ENCODE peak calls at places on chromosome 1, in five cellular contexts. X is NCI-H526, J is GM18507, U is GM19239, M is Caco-2. Z is an unnamed sample.

GRCh38 chr1:29893036-29893723 is 656.9 kb downstream of the PTPRU start:
- DNase-seq in X (no peak), M (no peak), J (no peak), U (no peak), Z (no peak)

GRCh38 chr1:46549697-46550681 is 1.5 kb downstream of the KNCN start:
- DNase-seq in U (no peak), J (no peak), M (peak), X (peak), Z (no peak)

GRCh38 chr1:110798691-110799256 is 74.2 kb upstream of the CD53 start:
- DNase-seq in J (no peak), U (no peak), X (no peak), M (no peak), Z (no peak)

GRCh38 chr1:204578867-204579664 is 62.9 kb downstream of the MDM4 start:
- DNase-seq in M (no peak), U (peak), J (peak), X (peak), Z (peak)

GRCh38 chr1:211613108-211613947 is 34.4 kb upstream of the SLC30A1 start:
- DNase-seq in J (no peak), X (no peak), M (peak), U (no peak), Z (no peak)

GRCh38 chr1:154174654-154175053 is 17.2 kb downstream of the TPM3 start:
- DNase-seq in X (no peak), M (no peak), U (no peak), J (no peak), Z (no peak)

GRCh38 chr1:46456411-46456963 is 33.1 kb upstream of the DMBX1 start:
- DNase-seq in U (no peak), M (no peak), J (no peak), X (no peak), Z (no peak)

GRCh38 chr1:25117233-25117823 is 115.0 kb downstream of the SYF2 start:
- DNase-seq in J (no peak), U (no peak), X (peak), M (peak), Z (no peak)

GRCh38 chr1:27135920-27136551 is 18.9 kb downstream of the SLC9A1 start:
- DNase-seq in X (no peak), M (no peak), J (no peak), U (no peak), Z (peak)

GRCh38 chr1:11967028-11967547 is 13.2 kb upstream of the MFN2 start:
- DNase-seq in M (peak), U (peak), J (no peak), X (peak), Z (peak)

GRCh38 chr1:1137256-1138045 is 21.6 kb upstream of the C1orf159 start:
- DNase-seq in U (peak), J (peak), M (no peak), X (peak), Z (peak)

GRCh38 chr1:11051781-11052510 is 4.9 kb upstream of the MASP2 start:
- DNase-seq in M (no peak), X (peak), U (no peak), J (no peak), Z (no peak)

GRCh38 chr1:80272495-80272894 is 1266.0 kb upstream of the ADGRL4 start:
- DNase-seq in U (no peak), M (no peak), J (no peak), X (no peak), Z (no peak)

GRCh38 chr1:224922404-224923164 is 6.9 kb upstream of the DNAH14 start:
- DNase-seq in X (peak), J (peak), U (peak), M (peak), Z (peak)

GRCh38 chr1:25700124-25700523 is 83.5 kb downstream of the MAN1C1 start:
- DNase-seq in X (no peak), U (no peak), M (no peak), J (no peak), Z (no peak)

GRCh38 chr1:173413271-173413707 is 63.8 kb upstream of the PRDX6 start:
- DNase-seq in M (no peak), U (no peak), J (no peak), X (no peak), Z (no peak)

GRCh38 chr1:160291248-160292220 is 6.6 kb upstream of the PEX19 start:
- DNase-seq in U (peak), M (peak), X (peak), J (peak), Z (peak)

GRCh38 chr1:87402192-87403046 is 73.7 kb downstream of the LMO4 start:
- DNase-seq in U (no peak), J (no peak), X (no peak), M (no peak), Z (no peak)

GRCh38 chr1:68204965-68205630 is 27.2 kb downstream of the WLS start:
- DNase-seq in M (no peak), J (no peak), U (no peak), X (peak), Z (no peak)

GRCh38 chr1:61337471-61337870 is 255.1 kb downstream of the NFIA start:
- DNase-seq in M (no peak), U (no peak), J (no peak), X (no peak), Z (no peak)

GRCh38 chr1:1021010-1021845 is 1.3 kb downstream of the AGRN start:
- DNase-seq in X (peak), U (no peak), M (no peak), J (no peak), Z (no peak)

GRCh38 chr1:230517786-230518185 is 91.7 kb upstream of the PGBD5 start:
- DNase-seq in X (peak), U (no peak), M (no peak), J (no peak), Z (no peak)

GRCh38 chr1:209962856-209963255 is 24.8 kb downstream of the SYT14 start:
- DNase-seq in X (no peak), U (no peak), J (no peak), M (no peak), Z (no peak)

GRCh38 chr1:117622726-117623125 is 16.9 kb downstream of the TENT5C start:
- DNase-seq in U (no peak), M (no peak), X (no peak), J (no peak), Z (no peak)

GRCh38 chr1:52919051-52919719 is 2.4 kb downstream of the ECHDC2 start:
- DNase-seq in J (no peak), M (no peak), U (no peak), X (no peak), Z (no peak)

GRCh38 chr1:207259391-207259790 is 62.1 kb upstream of the CD55 start:
- DNase-seq in U (no peak), X (peak), J (no peak), M (peak), Z (no peak)

GRCh38 chr1:38141483-38141882 is 94.9 kb upstream of the POU3F1 start:
- DNase-seq in M (no peak), U (no peak), J (no peak), X (no peak), Z (no peak)